ENCODE peak calls at places on chromosomes 1 and 21, in nine cellular contexts. One of them, this sample, is unnamed.

GRCh38 chr1:72435025-72435424 is 152.7 kb upstream of the NEGR1 start:
- DNase-seq in T-helper 9 cell: no peak
- DNase-seq in transverse colon: no peak
- DNase-seq in CD4-positive, alpha-beta T cell: no peak
- DNase-seq in RWPE1: no peak
- DNase-seq in mucosa of gallbladder: no peak
- DNase-seq in fibroblast of the aortic adventitia: peak
- DNase-seq in foreskin fibroblast: peak
- DNase-seq in left ventricle myocardium superior: no peak
- DNase-seq in this sample: no peak

GRCh38 chr1:150066838-150067183 is 765 bp upstream of the VPS45 start:
- DNase-seq in foreskin fibroblast: no peak
- DNase-seq in T-helper 9 cell: peak
- DNase-seq in RWPE1: peak
- DNase-seq in left ventricle myocardium superior: peak
- DNase-seq in mucosa of gallbladder: no peak
- DNase-seq in fibroblast of the aortic adventitia: no peak
- DNase-seq in transverse colon: peak
- DNase-seq in CD4-positive, alpha-beta T cell: no peak
- DNase-seq in this sample: peak

GRCh38 chr1:151988405-151988851 is 5.2 kb downstream of the S100A10 start:
- DNase-seq in mucosa of gallbladder: no peak
- DNase-seq in T-helper 9 cell: no peak
- DNase-seq in left ventricle myocardium superior: no peak
- DNase-seq in CD4-positive, alpha-beta T cell: no peak
- DNase-seq in fibroblast of the aortic adventitia: peak
- DNase-seq in RWPE1: peak
- DNase-seq in foreskin fibroblast: peak
- DNase-seq in transverse colon: no peak
- DNase-seq in this sample: no peak

GRCh38 chr1:225454067-225454618 is 26.3 kb upstream of the LBR start:
- DNase-seq in T-helper 9 cell: no peak
- DNase-seq in CD4-positive, alpha-beta T cell: no peak
- DNase-seq in transverse colon: peak
- DNase-seq in fibroblast of the aortic adventitia: no peak
- DNase-seq in mucosa of gallbladder: no peak
- DNase-seq in RWPE1: peak
- DNase-seq in foreskin fibroblast: no peak
- DNase-seq in left ventricle myocardium superior: no peak
- DNase-seq in this sample: no peak

GRCh38 chr21:26106562-26106961 is 64.0 kb downstream of the APP start:
- DNase-seq in T-helper 9 cell: no peak
- DNase-seq in mucosa of gallbladder: no peak
- DNase-seq in CD4-positive, alpha-beta T cell: no peak
- DNase-seq in RWPE1: no peak
- DNase-seq in fibroblast of the aortic adventitia: no peak
- DNase-seq in foreskin fibroblast: no peak
- DNase-seq in transverse colon: no peak
- DNase-seq in left ventricle myocardium superior: no peak
- DNase-seq in this sample: no peak

GRCh38 chr1:203650012-203650836 is 23.6 kb downstream of the ATP2B4 start:
- DNase-seq in fibroblast of the aortic adventitia: peak
- DNase-seq in left ventricle myocardium superior: peak
- DNase-seq in foreskin fibroblast: peak
- DNase-seq in CD4-positive, alpha-beta T cell: peak
- DNase-seq in T-helper 9 cell: peak
- DNase-seq in mucosa of gallbladder: peak
- DNase-seq in transverse colon: peak
- DNase-seq in RWPE1: peak
- DNase-seq in this sample: peak

GRCh38 chr1:204077979-204078696 is 5.2 kb downstream of the SOX13 start:
- DNase-seq in foreskin fibroblast: no peak
- DNase-seq in RWPE1: peak
- DNase-seq in fibroblast of the aortic adventitia: no peak
- DNase-seq in CD4-positive, alpha-beta T cell: no peak
- DNase-seq in transverse colon: no peak
- DNase-seq in left ventricle myocardium superior: no peak
- DNase-seq in mucosa of gallbladder: no peak
- DNase-seq in T-helper 9 cell: no peak
- DNase-seq in this sample: no peak

GRCh38 chr21:31132574-31133242 is 94.4 kb upstream of the KRTAP19-8 start:
- DNase-seq in transverse colon: peak
- DNase-seq in CD4-positive, alpha-beta T cell: peak
- DNase-seq in T-helper 9 cell: peak
- DNase-seq in RWPE1: no peak
- DNase-seq in mucosa of gallbladder: peak
- DNase-seq in fibroblast of the aortic adventitia: no peak
- DNase-seq in left ventricle myocardium superior: no peak
- DNase-seq in foreskin fibroblast: peak
- DNase-seq in this sample: peak